ENCODE peak calls at places on chromosome 4, in seven cellular contexts. A is foreskin fibroblast, V is cardiac fibroblast, M is heart left ventricle, C is right lobe of liver, I is left ventricle myocardium inferior, F is fibroblast of lung. R is an unnamed sample.

GRCh38 chr4:87042986-87043820 is 108.4 kb downstream of the AFF1 start:
- DNase-seq in A (no peak), V (no peak), M (no peak), C (no peak), I (no peak), F (no peak), R (no peak)

GRCh38 chr4:40514409-40515025 is 115.1 kb downstream of the RBM47 start:
- DNase-seq in A (no peak), V (no peak), M (no peak), C (peak), I (no peak), F (no peak), R (no peak)

GRCh38 chr4:181647396-181648107 is 595.6 kb upstream of the TENM3 start:
- DNase-seq in A (peak), V (peak), M (no peak), C (no peak), I (no peak), F (no peak), R (no peak)

GRCh38 chr4:155624478-155624877 is 42.2 kb upstream of the GUCY1A1 start:
- DNase-seq in A (no peak), V (no peak), M (no peak), C (no peak), I (no peak), F (no peak), R (no peak)

GRCh38 chr4:103046416-103047290 is 27.1 kb upstream of the SLC9B1 start:
- DNase-seq in A (peak), V (peak), M (no peak), C (no peak), I (no peak), F (peak), R (no peak)

GRCh38 chr4:38241541-38241940 is 281.3 kb downstream of the PTTG2 start:
- DNase-seq in A (no peak), V (no peak), M (no peak), C (no peak), I (no peak), F (peak), R (no peak)

GRCh38 chr4:69823481-69824186 is 36.3 kb downstream of the SULT1E1 start:
- DNase-seq in A (peak), V (peak), M (no peak), C (peak), I (no peak), F (no peak), R (no peak)

GRCh38 chr4:183407635-183408463 is 36.6 kb upstream of the CDKN2AIP start:
- DNase-seq in A (no peak), V (no peak), M (no peak), C (no peak), I (no peak), F (no peak), R (no peak)

GRCh38 chr4:150297861-150298474 is 219.7 kb downstream of the DCLK2 start:
- DNase-seq in A (peak), V (peak), M (peak), C (no peak), I (no peak), F (peak), R (no peak)

GRCh38 chr4:22237155-22237751 is 278.6 kb downstream of the ADGRA3 start:
- DNase-seq in A (no peak), V (peak), M (no peak), C (peak), I (no peak), F (no peak), R (no peak)

GRCh38 chr4:80183196-80184052 is 13.9 kb upstream of the PRDM8 start:
- DNase-seq in A (peak), V (no peak), M (peak), C (peak), I (peak), F (peak), R (no peak)
- H3K4me3 ChIP-seq in A (peak), V (peak), M (peak), C (peak), I (peak), F (peak), R (peak)

GRCh38 chr4:5710065-5710961 is 688 bp upstream of the EVC start:
- DNase-seq in A (peak), V (peak), M (no peak), C (no peak), I (no peak), F (peak), R (no peak)

GRCh38 chr4:5707366-5708133 is 809 bp downstream of the EVC2 start:
- DNase-seq in A (no peak), V (peak), M (no peak), C (no peak), I (no peak), F (no peak), R (no peak)

GRCh38 chr4:5710962-5711478 is at the start of gene EVC:
- DNase-seq in A (peak), V (peak), M (peak), C (no peak), I (peak), F (peak), R (peak)

GRCh38 chr4:5708171-5708828 is at the start of gene EVC2:
- DNase-seq in A (peak), V (peak), M (peak), C (no peak), I (peak), F (peak), R (no peak)

GRCh38 chr4:5708829-5709680 is 696 bp upstream of the EVC2 start:
- DNase-seq in A (no peak), V (no peak), M (no peak), C (no peak), I (no peak), F (no peak), R (no peak)
- TF ChIP-seq CTCF in A (no peak), V (no peak), M (no peak), C (no peak), I (no peak), F (no peak), R (no peak)

DNA sequence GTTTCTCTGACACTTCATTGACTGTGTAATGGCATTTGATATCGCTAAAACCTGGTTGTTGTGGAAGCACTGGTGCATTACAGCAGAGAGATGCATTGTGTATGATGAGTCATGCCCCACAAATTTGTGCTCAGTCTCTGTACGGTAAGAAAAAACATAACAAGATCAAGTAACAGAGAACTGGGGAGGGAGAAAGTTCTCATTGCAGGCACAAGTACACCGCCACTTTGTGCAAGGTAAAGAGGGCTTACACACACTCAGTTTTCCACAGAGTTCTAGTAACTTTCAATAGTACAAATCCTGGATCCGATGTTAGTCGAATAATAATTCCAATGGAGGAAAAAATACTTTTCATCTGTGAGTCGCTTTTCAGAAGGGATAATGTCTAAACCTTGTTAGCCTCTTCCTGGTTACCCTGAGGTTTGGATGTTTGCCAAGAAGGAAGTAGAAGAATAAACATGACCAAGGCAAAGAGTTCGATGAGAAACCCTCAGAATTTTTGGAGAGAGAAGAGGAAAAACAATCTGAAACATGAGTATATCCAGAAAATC is 512.5 kb upstream of the SLIT2 start:
- DNase-seq in A (peak), V (peak), M (no peak), C (no peak), I (no peak), F (peak), R (peak)
- H3K4me3 ChIP-seq in A (no peak), V (no peak), M (no peak), C (no peak), I (no peak), F (no peak), R (no peak)

DNA sequence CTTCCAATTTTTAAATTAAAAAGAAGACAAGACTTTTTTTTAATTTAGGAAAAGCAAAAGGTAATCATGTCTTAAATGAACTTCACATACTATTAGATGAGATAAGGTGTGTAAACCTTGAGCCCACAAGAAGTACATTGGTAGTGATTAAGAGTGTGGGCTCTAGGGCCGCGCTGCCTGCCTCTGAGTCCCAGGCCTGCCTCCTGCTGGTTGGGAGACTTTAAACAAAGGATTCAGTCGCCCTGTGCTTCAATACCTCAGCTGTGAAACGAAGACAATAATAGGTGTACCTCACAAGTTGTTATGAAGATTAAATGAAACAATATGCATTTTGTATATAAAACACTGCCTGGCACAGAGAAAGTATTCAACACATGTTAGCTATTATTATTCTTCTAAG is 95.9 kb upstream of the MYOZ2 start:
- DNase-seq in A (no peak), V (no peak), M (no peak), C (no peak), I (no peak), F (no peak), R (no peak)
- TF ChIP-seq CTCF in A (peak), V (peak), M (peak), C (no peak), I (peak), F (no peak), R (peak)

DNA sequence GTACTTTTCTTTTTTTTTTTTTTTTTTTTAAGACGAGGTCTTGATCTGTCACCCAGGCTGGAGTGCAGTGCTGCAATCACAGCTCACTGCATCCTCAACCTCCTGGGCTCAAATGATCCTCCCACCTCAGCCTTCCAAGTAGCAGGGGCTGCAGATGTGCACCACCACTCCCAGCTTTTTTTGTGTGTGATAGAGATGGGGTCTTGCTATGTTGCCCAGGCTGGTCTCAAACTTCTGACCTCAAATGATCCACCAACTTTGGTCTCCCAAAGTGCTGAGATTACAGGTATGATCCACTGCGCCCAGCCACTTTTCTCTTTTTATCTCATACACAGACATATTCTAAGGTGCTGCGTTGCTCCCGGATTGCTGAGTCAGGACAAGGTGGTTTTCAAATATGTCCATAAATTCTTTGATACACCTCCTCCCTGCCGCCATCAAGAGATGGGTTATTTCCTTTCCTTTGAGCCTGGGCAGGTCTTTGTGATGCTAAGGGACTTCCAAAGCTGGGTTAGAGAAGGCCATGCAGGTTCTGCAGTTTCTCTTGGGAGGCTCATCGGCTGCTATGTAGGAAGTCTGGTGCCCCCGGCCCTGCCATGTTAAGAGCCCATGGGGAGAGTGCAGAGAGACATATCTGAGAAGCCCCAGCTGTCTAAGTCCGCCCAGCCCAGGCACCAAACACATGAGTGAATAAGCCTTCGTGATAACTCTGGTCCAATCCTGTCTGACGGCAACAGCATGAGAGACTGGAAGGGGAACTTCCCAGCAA is 8.4 kb upstream of the PLA2G12A start:
- DNase-seq in A (no peak), V (no peak), M (no peak), C (no peak), I (no peak), F (no peak), R (no peak)
- H3K4me3 ChIP-seq in A (no peak), V (no peak), M (no peak), C (no peak), I (no peak), F (no peak), R (no peak)

GRCh38 chr4:112418092-112418491 is 97.9 kb downstream of the NEUROG2 start:
- DNase-seq in A (no peak), V (no peak), M (no peak), C (no peak), I (no peak), F (no peak), R (no peak)
- TF ChIP-seq CTCF in A (no peak), V (no peak), M (no peak), C (no peak), I (no peak), F (no peak), R (peak)

DNA sequence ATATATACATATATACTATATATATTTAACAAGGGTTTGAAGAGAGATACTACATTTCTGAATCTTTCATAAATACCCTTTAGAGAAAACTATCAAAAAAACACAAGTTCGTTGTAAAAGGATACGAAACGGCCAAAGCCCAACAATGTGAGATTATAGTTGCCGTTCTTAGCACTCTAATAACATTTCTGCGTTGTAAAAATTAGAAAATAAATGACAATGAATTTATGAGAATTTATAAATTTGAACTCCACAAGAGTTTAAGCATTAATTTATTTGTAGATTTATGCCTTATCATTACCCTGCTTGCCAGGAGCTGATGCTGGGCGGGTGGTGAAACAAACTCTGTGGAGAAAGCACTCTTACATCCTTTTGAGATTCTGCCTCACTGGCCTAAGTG is 1.1 kb downstream of the WDR17 start:
- DNase-seq in A (no peak), V (no peak), M (no peak), C (no peak), I (no peak), F (no peak), R (no peak)
- H3K4me3 ChIP-seq in A (no peak), V (no peak), M (no peak), C (no peak), I (no peak), F (no peak), R (no peak)

GRCh38 chr4:98838977-98839618 is 89.8 kb downstream of the EIF4E start:
- DNase-seq in A (peak), V (peak), M (no peak), C (no peak), I (no peak), F (peak), R (peak)
- TF ChIP-seq CTCF in A (no peak), V (peak), M (no peak), C (no peak), I (no peak), F (no peak), R (no peak)

DNA sequence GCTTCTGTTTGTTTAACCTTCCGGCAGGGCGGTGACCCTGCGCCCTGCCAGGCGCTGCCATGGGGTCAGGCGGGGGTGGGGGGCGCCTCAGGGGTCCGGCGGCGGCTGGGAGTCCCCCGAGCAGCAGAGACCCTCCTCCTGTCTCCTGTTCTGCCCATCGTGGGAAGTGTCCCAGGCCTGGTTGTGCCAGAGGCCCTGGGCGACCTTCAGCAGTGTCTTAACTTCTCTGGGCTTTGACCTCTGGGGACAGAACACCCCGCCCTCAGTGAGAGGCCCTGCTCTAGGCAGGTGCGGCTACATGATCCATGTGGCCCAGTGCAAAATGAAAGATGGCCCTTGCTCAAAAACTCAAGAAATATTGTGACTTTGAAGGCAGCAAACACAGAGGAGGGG is 22.8 kb upstream of the HMX1 start:
- DNase-seq in A (no peak), V (no peak), M (no peak), C (no peak), I (no peak), F (no peak), R (no peak)
- H3K4me3 ChIP-seq in A (no peak), V (no peak), M (no peak), C (no peak), I (peak), F (no peak), R (no peak)

DNA sequence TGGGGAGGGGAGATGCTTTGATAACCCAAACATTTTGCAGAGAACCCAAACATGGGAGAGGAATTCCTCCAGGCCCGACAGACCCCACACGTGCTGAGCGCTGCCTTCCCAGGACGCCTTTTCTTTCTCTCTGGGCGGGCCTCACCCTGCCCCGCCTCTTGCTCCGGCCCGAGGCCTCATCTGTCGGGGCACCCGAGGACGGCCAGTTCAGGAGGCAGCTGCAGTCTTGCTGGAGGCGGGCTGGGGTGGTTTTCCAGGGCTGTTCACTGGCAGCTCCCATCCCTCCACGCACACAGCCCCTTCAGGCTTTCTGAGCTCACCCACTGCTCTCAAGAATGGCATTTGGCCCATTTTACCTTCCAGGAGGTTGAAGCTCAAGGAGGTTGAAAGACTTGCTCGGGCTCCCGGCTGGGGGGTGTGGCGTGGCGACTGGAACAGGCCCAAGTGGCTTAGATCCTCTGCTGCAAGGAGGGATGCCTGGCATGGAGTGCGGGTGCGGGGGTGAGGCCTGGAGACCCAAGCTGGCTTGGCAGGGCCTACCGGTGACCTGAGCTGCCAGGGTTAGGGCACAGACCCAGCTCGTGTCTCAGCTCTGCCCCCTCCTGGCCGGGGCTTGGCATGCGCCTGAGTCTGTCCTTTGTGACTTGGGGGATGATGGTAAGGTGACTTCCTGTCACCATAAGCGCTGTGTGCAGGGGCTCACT is 99.2 kb downstream of the PSAPL1 start:
- DNase-seq in A (peak), V (peak), M (peak), C (peak), I (peak), F (no peak), R (no peak)
- TF ChIP-seq CTCF in A (peak), V (peak), M (peak), C (peak), I (peak), F (peak), R (peak)